ENCODE peak calls at places on chromosomes 1 and 21, in four cellular contexts. N is SK-N-DZ, O is left lobe of liver, Y is WTC11. J is an unnamed sample.

GRCh38 chr1:5751171-5751556 is 241.1 kb downstream of the NPHP4 start:
- DNase-seq in O (no peak), N (no peak), Y (no peak), J (no peak)

GRCh38 chr1:112776688-112777087 is 61.6 kb upstream of the PPM1J start:
- DNase-seq in Y (no peak), O (no peak), N (no peak), J (no peak)

GRCh38 chr1:228697209-228698016 is 37.9 kb upstream of the RHOU start:
- DNase-seq in N (no peak), O (peak; percentile 89), Y (no peak), J (peak; percentile 37)

GRCh38 chr1:55334140-55334539 is 119.0 kb upstream of the USP24 start:
- DNase-seq in O (no peak), N (no peak), Y (no peak), J (no peak)

GRCh38 chr1:172561252-172561651 is 28.3 kb downstream of the SUCO start:
- DNase-seq in N (no peak), O (no peak), Y (no peak), J (no peak)

GRCh38 chr1:51570063-51570720 is 46.7 kb upstream of the OSBPL9 start:
- DNase-seq in N (no peak), O (no peak), Y (no peak), J (no peak)

GRCh38 chr1:199089393-199090122 is 450.7 kb downstream of the PTPRC start:
- DNase-seq in Y (no peak), O (no peak), N (no peak), J (no peak)

GRCh38 chr21:16082038-16082816 is 352.4 kb downstream of the USP25 start:
- DNase-seq in O (no peak), Y (no peak), N (no peak), J (no peak)

GRCh38 chr1:94998128-94998527 is 71.2 kb upstream of the CNN3 start:
- DNase-seq in Y (no peak), N (no peak), O (no peak), J (no peak)

GRCh38 chr1:176691251-176692228 is 228.6 kb downstream of the PAPPA2 start:
- DNase-seq in O (peak; percentile 55), Y (peak; percentile 30), N (peak; percentile 66), J (peak; percentile 35)

GRCh38 chr1:87137342-87137739 is 191.3 kb upstream of the LMO4 start:
- DNase-seq in O (no peak), Y (no peak), N (no peak), J (no peak)

GRCh38 chr1:2805801-2806430 is 4.4 kb upstream of the TTC34 start:
- DNase-seq in O (no peak), N (no peak), Y (no peak), J (no peak)

GRCh38 chr1:223242382-223242955 is 99.4 kb upstream of the TLR5 start:
- DNase-seq in N (no peak), O (no peak), Y (no peak), J (no peak)

GRCh38 chr1:150563340-150564038 is 14.3 kb downstream of the ADAMTSL4 start:
- DNase-seq in N (no peak), O (peak; percentile 65), Y (no peak), J (peak; percentile 25)

GRCh38 chr1:181353526-181353925 is 129.8 kb upstream of the CACNA1E start:
- DNase-seq in O (no peak), Y (no peak), N (no peak), J (no peak)

J was measured in SK-N-SH.